ENCODE peak calls at places on chromosomes 3 and 15, in eight cellular contexts. F is colonic mucosa; H is upper lobe of right lung; Q is GM23248; T is Caco-2; W is CD8-positive, alpha-beta T cell; V is cardiac muscle cell; D is HCT116. I is an unnamed sample. For H3K27me3 and H3K4me1, the result is how much of the 10 kb centered on the place peaks cover.

GRCh38 chr3:82133070-82133606 is 371.7 kb upstream of the GBE1 start:
- DNase-seq in W (peak), Q (peak), D (peak), T (peak), V (peak), H (no peak), F (peak), I (peak)

GRCh38 chr15:63495343-63495742 is 9.1 kb upstream of the USP3 start:
- DNase-seq in D (no peak), F (no peak), Q (no peak), W (no peak), H (no peak), V (no peak), T (no peak), I (no peak)

GRCh38 chr3:70982700-70983140 is 600.8 kb downstream of the FOXP1 start:
- DNase-seq in T (no peak), F (peak), V (no peak), H (no peak), D (peak), W (no peak), Q (peak), I (no peak)

GRCh38 chr3:159991591-159991990 is 3.0 kb downstream of the IL12A start:
- DNase-seq in T (no peak), F (no peak), W (no peak), H (no peak), Q (no peak), D (no peak), V (no peak), I (no peak)

GRCh38 chr3:170307998-170308398 is 49.5 kb upstream of the SKIL start:
- DNase-seq in T (peak), H (no peak), F (no peak), D (no peak), Q (peak), W (no peak), V (no peak), I (peak)

GRCh38 chr3:21944251-21944650 is 193.2 kb upstream of the ZNF385D start:
- DNase-seq in H (no peak), Q (no peak), V (peak), F (no peak), W (no peak), T (no peak), D (no peak), I (no peak)

GRCh38 chr3:36937492-36937891 is 7.4 kb downstream of the TRANK1 start:
- DNase-seq in H (no peak), Q (no peak), F (no peak), V (no peak), T (no peak), D (no peak), W (no peak), I (no peak)

GRCh38 chr3:157257101-157257500 is 97.2 kb upstream of the CCNL1 start:
- DNase-seq in D (no peak), W (no peak), T (no peak), V (no peak), H (no peak), F (no peak), Q (no peak), I (no peak)

GRCh38 chr3:128426128-128426921 is 40.4 kb downstream of the DNAJB8 start:
- DNase-seq in H (peak), V (peak), D (no peak), W (peak), Q (peak), T (peak), F (peak), I (peak)

GRCh38 chr15:68700395-68701123 is 120.1 kb downstream of the ANP32A start:
- DNase-seq in V (peak), F (peak), Q (peak), H (no peak), D (no peak), T (no peak), W (no peak), I (peak)

GRCh38 chr3:15405448-15406050 is 21.8 kb downstream of the METTL6 start:
- DNase-seq in H (no peak), D (peak), F (no peak), Q (peak), T (no peak), V (peak), W (no peak), I (peak)

GRCh38 chr3:50256978-50257890 is 11.7 kb upstream of the SEMA3B start:
- DNase-seq in T (peak), D (no peak), H (no peak), W (peak), V (peak), Q (peak), F (peak), I (peak)

GRCh38 chr3:123352134-123352554 is 96.7 kb downstream of the ADCY5 start:
- DNase-seq in F (no peak), T (no peak), V (no peak), D (no peak), W (no peak), Q (no peak), H (no peak), I (no peak)
- H3K27me3 ChIP-seq in F (under half), T (under half), V (under half), D (under half), W (under half), Q (half or more), H (under half), I (under half)

GRCh38 chr15:40766194-40766830 is 2.4 kb downstream of the GCHFR start:
- DNase-seq in D (no peak), F (no peak), V (no peak), W (no peak), T (no peak), Q (peak), H (no peak), I (no peak)

GRCh38 chr15:40764766-40765136 is 883 bp downstream of the GCHFR start:
- DNase-seq in T (no peak), D (no peak), V (peak), F (no peak), H (no peak), Q (peak), W (no peak), I (peak)

GRCh38 chr15:40762919-40763800 is 708 bp upstream of the GCHFR start:
- DNase-seq in Q (peak), V (no peak), T (peak), D (no peak), F (peak), W (no peak), H (peak), I (peak)

GRCh38 chr15:40766906-40767837 is 2.6 kb upstream of the C15orf62 start:
- DNase-seq in Q (peak), F (no peak), W (no peak), T (no peak), D (no peak), H (no peak), V (no peak), I (no peak)

DNA sequence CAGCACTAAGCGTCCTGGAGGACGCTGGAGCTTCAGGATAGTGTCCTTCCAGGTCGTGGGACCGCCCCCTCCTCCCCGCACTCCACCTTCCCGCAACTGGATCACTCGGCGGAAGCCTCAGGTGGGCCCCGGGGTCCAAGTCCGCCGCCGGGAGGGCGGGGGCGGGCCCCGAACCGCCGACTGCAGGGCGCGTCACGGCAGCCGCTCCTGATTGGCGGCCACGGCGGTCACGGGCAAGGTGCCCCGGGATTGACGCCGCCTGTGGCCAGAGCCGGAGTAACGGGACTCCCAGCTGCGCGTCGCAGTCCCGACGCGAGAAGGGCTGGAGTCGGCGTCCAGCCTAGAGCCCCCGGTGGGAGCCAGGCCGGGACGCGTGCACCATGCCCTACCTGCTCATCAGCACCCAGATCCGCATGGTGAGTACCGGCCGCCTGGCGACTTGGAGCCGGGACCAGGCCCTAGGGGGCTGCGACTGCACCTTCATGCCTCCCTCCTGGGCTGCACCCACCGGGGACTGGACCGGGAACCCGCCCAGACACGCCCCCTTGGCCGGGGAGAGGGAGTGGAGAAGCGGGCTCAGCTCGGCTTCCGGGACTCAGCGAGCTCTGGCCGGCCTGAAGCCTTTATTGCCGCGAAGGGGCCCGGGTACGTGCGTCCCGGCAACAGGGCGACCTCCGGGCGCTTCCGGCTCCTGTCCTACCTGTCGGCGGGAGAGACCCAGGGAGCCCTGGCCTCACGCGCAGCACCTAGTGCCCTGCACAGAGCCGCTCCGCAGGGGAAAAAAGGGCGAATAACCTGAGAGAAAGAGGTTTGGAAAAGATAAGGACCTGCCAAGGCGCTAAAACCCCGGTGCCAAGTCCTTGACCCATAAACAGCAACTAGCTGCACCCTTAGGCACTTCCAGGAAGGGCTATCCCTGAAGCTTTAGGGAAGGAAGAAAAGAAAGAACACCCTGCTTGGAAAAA is at the start of gene GCHFR:
- DNase-seq in F (peak), V (peak), T (peak), H (peak), W (peak), D (no peak), Q (peak), I (peak)
- H3K4me3 ChIP-seq in F (peak), V (peak), T (peak), H (peak), W (peak), D (peak), Q (peak), I (peak)

GRCh38 chr3:45546223-45546622 is 48.3 kb upstream of the LIMD1 start:
- DNase-seq in D (no peak), W (no peak), F (no peak), T (no peak), Q (no peak), H (no peak), V (no peak), I (no peak)

GRCh38 chr3:45546636-45547201 is 47.8 kb upstream of the LIMD1 start:
- DNase-seq in V (peak), Q (no peak), F (no peak), T (no peak), W (peak), D (peak), H (no peak), I (peak)

GRCh38 chr3:45544024-45544718 is 50.4 kb upstream of the LIMD1 start:
- DNase-seq in Q (peak), H (no peak), W (no peak), T (no peak), D (no peak), F (no peak), V (no peak), I (no peak)

GRCh38 chr3:45544719-45545296 is 49.7 kb upstream of the LIMD1 start:
- DNase-seq in V (no peak), F (no peak), D (no peak), W (no peak), H (no peak), Q (no peak), T (no peak), I (no peak)

DNA sequence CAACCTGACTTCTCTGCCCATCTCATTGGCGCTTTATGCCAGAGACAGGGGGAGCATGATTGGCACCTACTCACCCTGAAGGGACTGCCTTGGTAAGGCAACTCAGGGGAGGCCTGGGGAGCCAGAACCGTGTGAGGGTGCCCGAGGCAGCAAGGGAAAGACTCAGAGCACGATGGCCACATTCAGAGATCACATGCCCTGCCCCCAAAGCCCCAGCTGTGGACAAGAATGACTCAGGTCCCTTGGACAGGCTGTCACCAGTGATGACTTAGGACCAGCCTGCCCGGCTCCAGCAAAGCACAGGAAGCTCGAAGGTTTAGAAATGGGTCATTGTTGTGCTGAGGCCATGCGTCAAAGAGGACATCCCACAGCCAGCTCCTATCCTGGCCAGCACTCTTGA is 49.1 kb upstream of the LIMD1 start:
- DNase-seq in F (no peak), W (no peak), Q (peak), D (no peak), V (no peak), H (no peak), T (no peak), I (no peak)
- H3K4me1 ChIP-seq in F (under half), W (under half), Q (under half), D (under half), V (under half), H (half or more), T (under half), I (under half)

GRCh38 chr15:74257105-74257504 is 21.0 kb downstream of the CCDC33 start:
- DNase-seq in H (no peak), Q (no peak), V (no peak), T (no peak), F (no peak), D (no peak), W (no peak), I (no peak)
- H3K27me3 ChIP-seq in H (under half), Q (under half), V (under half), T (under half), F (under half), D (under half), W (under half), I (half or more)

DNA sequence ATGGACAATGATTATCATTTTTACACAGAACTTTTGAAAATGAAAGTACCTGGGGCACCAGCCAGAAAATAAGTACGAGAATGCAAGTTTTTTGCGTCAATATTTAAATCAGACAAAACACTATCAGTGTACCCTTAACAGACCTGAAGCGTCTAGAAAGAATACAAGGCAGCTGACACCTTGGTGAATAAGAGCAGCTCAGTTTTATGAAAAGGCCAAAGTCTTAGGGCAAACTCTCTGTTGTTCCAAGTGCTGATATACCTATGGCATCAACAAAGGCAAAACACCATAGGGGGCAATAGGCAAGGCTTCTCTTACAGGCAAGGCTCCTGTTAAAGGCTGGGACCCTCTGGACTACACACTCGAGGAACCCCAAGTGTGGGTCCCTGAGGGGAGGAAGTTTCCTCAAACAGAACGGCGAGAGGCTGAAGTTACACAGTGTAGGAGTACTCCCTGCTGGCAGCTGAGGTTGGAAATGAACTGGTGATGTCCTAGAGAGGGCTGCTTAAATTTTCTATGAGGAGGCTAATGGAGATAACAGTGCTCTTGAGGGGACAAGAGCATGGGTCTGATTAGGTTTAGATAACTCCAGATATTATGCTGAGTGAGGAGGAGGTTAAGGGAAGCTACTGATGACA is 291.0 kb downstream of the TIGIT start:
- DNase-seq in Q (no peak), T (no peak), H (no peak), D (no peak), F (no peak), W (no peak), V (no peak), I (no peak)
- H3K4me3 ChIP-seq in Q (no peak), T (no peak), H (no peak), D (no peak), F (no peak), W (no peak), V (no peak), I (no peak)

DNA sequence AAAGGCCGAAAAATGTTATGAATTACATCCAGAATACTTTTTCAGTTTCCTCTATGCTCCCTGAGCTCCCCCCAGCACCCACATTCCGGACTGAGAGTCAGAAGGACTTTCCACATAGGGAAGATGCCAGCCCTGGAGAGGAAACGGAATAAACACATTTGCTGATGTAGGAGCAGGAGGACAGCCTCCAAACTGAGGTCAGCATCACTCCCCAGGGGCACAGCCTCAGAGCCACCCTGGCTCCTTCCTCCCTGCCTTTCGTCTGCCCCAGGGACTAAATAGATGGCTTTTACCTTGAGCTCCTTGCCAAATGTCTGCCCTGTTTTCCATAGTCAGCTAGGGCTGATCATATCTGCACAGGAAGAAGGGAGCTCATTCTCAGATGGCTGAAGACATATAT is 22.6 kb upstream of the SLCO2A1 start:
- DNase-seq in W (no peak), H (peak), D (no peak), Q (no peak), F (no peak), V (no peak), T (no peak), I (no peak)
- H3K4me1 ChIP-seq in W (under half), H (under half), D (under half), Q (under half), F (under half), V (under half), T (under half), I (under half)

DNA sequence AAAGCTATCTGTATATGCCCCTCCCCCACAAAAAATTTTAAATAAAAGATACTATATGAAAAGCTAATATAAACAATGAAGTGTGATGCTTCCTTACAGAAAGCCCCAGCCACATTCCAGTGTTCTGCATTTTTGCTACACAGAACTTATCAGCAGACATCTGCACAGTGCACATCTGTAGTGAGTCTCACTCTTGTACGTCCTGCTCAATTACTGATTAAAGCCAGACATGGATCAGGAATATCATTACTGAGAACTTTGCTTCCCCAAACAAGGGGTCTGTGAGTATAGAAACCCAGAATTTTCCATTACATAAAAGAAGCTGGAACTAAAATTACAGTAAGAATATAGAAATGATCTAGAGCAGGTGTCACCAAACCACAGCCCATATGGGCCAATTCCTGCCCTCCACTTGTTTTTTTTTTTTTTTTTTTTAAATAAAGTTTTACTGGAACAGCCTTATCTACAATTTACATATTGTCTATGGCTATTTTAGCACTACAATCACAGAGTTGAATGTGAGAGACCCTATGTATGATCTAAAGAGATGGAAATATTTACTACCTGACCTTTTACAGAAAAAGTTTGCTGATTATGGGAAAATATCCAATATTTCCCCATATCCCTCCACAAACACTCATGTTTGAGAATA is 45.7 kb downstream of the UBP1 start:
- DNase-seq in W (no peak), Q (no peak), D (no peak), H (no peak), F (no peak), T (no peak), V (no peak), I (no peak)
- H3K27me3 ChIP-seq in W (under half), Q (under half), D (under half), H (under half), F (under half), T (under half), V (under half), I (under half)

GRCh38 chr3:42685363-42685881 is at the start of gene KLHL40:
- DNase-seq in D (no peak), T (peak), F (no peak), V (no peak), H (no peak), Q (no peak), W (no peak), I (no peak)

GRCh38 chr3:42688016-42688415 is 2.7 kb downstream of the KLHL40 start:
- DNase-seq in W (no peak), H (peak), V (no peak), D (no peak), F (no peak), T (peak), Q (no peak), I (no peak)

GRCh38 chr3:42684632-42685362 is 540 bp upstream of the KLHL40 start:
- DNase-seq in D (no peak), F (no peak), T (peak), W (no peak), V (no peak), Q (no peak), H (peak), I (no peak)

GRCh38 chr3:42686832-42687650 is 1.7 kb downstream of the KLHL40 start:
- DNase-seq in F (no peak), V (no peak), Q (no peak), D (no peak), H (peak), T (peak), W (no peak), I (no peak)

GRCh38 chr3:42685891-42686820 is 819 bp downstream of the KLHL40 start:
- DNase-seq in F (no peak), Q (no peak), D (no peak), V (no peak), T (peak), H (peak), W (no peak), I (no peak)
- H3K4me3 ChIP-seq in F (no peak), Q (no peak), D (no peak), V (no peak), T (no peak), H (no peak), W (no peak), I (no peak)

I was measured in HAP-1.